ENCODE peak calls at places on chromosomes 12 and 14, in four cellular contexts. U is SK-N-SH, P is HepG2, Z is K562. R is an unnamed sample.

GRCh38 chr14:86646688-86647687 is 1117.0 kb downstream of the FLRT2 start:
- DNase-seq in U (no peak), P (peak), Z (no peak), R (no peak)

GRCh38 chr14:87994974-87995373 is 2.0 kb upstream of the GALC start:
- DNase-seq in U (no peak), P (peak), Z (no peak), R (no peak)

GRCh38 chr14:33525626-33526025 is 425.2 kb downstream of the EGLN3 start:
- DNase-seq in P (no peak), Z (no peak), U (no peak), R (no peak)

GRCh38 chr14:50666772-50667490 is 1.2 kb downstream of the SAV1 start:
- DNase-seq in P (peak), U (peak), Z (no peak), R (no peak)

GRCh38 chr12:76847260-76847659 is 31.6 kb downstream of the CSRP2 start:
- DNase-seq in P (no peak), U (no peak), Z (no peak), R (no peak)

GRCh38 chr14:67228325-67228984 is 12.8 kb upstream of the PALS1 start:
- DNase-seq in U (no peak), P (no peak), Z (no peak), R (no peak)

GRCh38 chr12:125122668-125123067 is 57.4 kb downstream of the AACS start:
- DNase-seq in Z (no peak), U (no peak), P (no peak), R (no peak)

GRCh38 chr14:29653303-29653702 is 274.3 kb downstream of the PRKD1 start:
- DNase-seq in Z (no peak), U (no peak), P (no peak), R (no peak)

GRCh38 chr12:105978686-105979085 is 160.1 kb downstream of the NUAK1 start:
- DNase-seq in U (no peak), Z (no peak), P (no peak), R (no peak)

GRCh38 chr12:68933564-68933893 is 558 bp upstream of the CPM start:
- DNase-seq in U (no peak), Z (no peak), P (no peak), R (no peak)

GRCh38 chr14:56422703-56423213 is 156.8 kb upstream of the TMEM260 start:
- DNase-seq in P (peak), U (peak), Z (no peak), R (peak)

GRCh38 chr14:23828611-23829010 is 125.0 kb upstream of the DHRS4 start:
- DNase-seq in U (no peak), Z (no peak), P (no peak), R (no peak)

GRCh38 chr14:56341766-56342418 is 223.7 kb downstream of the PELI2 start:
- DNase-seq in P (no peak), U (no peak), Z (no peak), R (no peak)

GRCh38 chr14:74347795-74348100 is 523 bp upstream of the VRTN start:
- DNase-seq in U (no peak), Z (no peak), P (no peak), R (no peak)

GRCh38 chr14:60632777-60633176 is 16.5 kb downstream of the SIX1 start:
- DNase-seq in U (no peak), Z (no peak), P (no peak), R (no peak)

GRCh38 chr14:89366580-89367448 is 50.2 kb downstream of the FOXN3 start:
- DNase-seq in Z (no peak), U (no peak), P (no peak), R (no peak)

GRCh38 chr12:50505386-50505827 is 622 bp downstream of the DIP2B start:
- DNase-seq in Z (peak), U (peak), P (no peak), R (no peak)

GRCh38 chr12:6925543-6926279 is 2.0 kb upstream of the ATN1 start:
- DNase-seq in P (no peak), U (peak), Z (no peak), R (peak)

GRCh38 chr12:76866146-76866545 is 12.7 kb downstream of the CSRP2 start:
- DNase-seq in P (no peak), U (no peak), Z (no peak), R (no peak)

GRCh38 chr12:123634142-123634561 is 523 bp downstream of the GTF2H3 start:
- DNase-seq in U (no peak), P (no peak), Z (no peak), R (no peak)

DNA sequence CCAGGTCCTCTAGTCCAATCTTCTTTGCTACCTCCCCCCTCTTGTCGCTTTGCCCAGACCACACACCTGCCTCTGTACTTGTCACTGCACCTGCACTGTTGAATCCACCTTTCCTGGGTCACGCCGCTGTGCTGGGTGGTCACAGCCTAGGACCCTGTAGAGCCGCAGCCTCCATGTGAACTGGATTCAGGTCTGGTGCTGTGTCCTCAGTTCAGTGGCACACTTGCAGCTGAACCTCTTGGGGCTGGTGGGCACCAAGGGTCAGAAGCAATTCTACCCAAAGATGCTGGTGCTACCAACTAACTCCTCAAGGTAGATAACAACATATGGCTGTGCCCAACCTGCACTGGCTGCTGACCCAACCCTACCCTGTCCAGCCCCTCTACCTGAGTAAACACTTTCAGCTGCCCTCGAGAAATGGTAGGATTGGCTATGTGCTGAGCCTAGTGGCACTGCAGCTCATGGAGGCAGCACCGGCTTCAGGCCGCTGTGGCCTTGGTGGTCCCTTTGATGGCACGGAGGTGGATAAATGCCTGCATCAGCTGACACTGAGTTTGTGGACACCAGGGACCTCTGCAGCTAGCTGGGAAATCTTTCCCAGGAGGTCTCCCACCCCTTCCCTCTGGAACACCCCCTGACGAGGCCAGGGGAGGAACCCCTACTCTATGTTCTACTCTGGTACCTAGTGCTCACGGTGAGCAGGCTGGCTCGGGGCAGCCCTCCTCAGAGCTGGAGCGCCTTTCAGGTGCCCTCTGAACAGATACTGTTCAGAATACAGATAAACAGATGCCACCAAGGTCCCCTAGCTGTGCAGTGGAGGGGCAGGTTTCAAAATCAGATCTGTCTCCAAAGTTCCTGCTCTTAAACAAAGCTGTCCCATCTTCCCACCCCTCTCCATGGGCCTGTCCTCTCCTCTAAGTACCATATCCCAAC is 14.3 kb downstream of the AGAP2 start:
- DNase-seq in Z (no peak), U (no peak), P (no peak), R (no peak)
- TF ChIP-seq YY1 in Z (no peak), U (no peak), P (no peak), R (no peak)

DNA sequence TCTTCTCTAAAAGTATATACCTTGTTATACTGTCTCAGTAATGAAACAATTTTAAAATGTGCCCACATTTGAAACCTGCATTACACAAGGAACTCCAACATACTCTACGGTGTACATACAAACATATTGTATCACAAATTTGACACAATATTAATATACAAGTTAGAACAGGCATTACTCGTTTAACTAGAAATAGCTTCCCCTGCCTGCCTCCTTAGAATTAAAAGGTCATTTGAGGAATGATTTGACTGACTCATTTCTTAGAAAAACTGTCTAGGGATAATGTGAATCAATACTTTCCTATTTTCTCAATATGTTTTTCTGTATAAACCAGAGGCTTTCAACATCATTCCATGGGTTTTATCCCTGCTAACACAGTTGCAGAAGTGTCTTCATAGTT is 73.7 kb downstream of the STON2 start:
- DNase-seq in U (no peak), Z (no peak), P (no peak), R (no peak)
- H3K27ac ChIP-seq in U (no peak), Z (no peak), P (no peak), R (no peak)

DNA sequence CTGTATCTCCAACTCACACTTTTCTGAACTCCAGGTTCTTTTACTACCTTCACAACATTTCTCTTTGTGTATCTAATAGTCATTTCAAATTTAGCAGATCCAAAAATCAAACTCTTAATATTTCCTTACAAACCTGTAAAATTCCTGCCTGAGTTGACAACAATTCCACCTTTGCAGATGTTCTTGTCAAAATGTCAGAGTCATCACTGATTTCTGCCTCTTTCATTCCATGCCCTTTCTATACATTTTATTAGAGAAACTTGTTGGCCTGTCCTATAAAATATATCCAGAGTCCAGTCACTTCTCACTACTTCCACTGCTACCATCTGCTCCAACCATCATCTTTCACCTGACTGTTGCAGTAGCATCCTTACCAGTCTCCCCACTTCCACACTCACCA is 119.7 kb downstream of the CAPZA3 start:
- DNase-seq in Z (no peak), U (no peak), P (no peak), R (no peak)
- TF ChIP-seq ELF1 in Z (no peak), U (no peak), P (no peak), R (no peak)

GRCh38 chr12:131434208-131435125 is 276.4 kb upstream of the SFSWAP start:
- DNase-seq in Z (peak), P (no peak), U (no peak), R (no peak)
- TF ChIP-seq YY1 in Z (no peak), P (no peak), U (no peak), R (no peak)

GRCh38 chr12:122064780-122065588 is 13.6 kb upstream of the MLXIP start:
- DNase-seq in Z (peak), U (peak), P (peak), R (peak)
- H3K27ac ChIP-seq in Z (peak), U (peak), P (peak), R (peak)

R was measured in HCT116.